ENCODE peak calls at places on chromosomes 2 and 18, in four cellular contexts. H, L, O and X are unnamed samples.

GRCh38 chr2:119332953-119333352 is 33.7 kb downstream of the C2orf76 start:
- DNase-seq in O (no peak), L (no peak), H (no peak), X (no peak)

GRCh38 chr2:651961-652373 is 25.2 kb downstream of the TMEM18 start:
- DNase-seq in H (no peak), L (no peak), O (no peak), X (no peak)

GRCh38 chr2:155703917-155704316 is 628.6 kb downstream of the NR4A2 start:
- DNase-seq in O (no peak), L (no peak), H (no peak), X (no peak)

GRCh38 chr18:6057604-6058003 is 162.3 kb upstream of the TMEM200C start:
- DNase-seq in H (no peak), O (no peak), L (no peak), X (peak; percentile 47)

GRCh38 chr2:172552547-172553291 is 3.2 kb upstream of the PDK1 start:
- DNase-seq in L (no peak), O (no peak), H (no peak), X (peak; percentile 84)

GRCh38 chr18:8662574-8663255 is 42.6 kb upstream of the MTCL1 start:
- DNase-seq in O (no peak), H (no peak), L (no peak), X (no peak)

GRCh38 chr18:5196253-5197031 is 615 bp downstream of the AKAIN1 start:
- DNase-seq in H (peak; percentile 74), L (no peak), O (peak; percentile 72), X (no peak)

GRCh38 chr2:107721581-107721980 is 105.1 kb upstream of the RGPD4 start:
- DNase-seq in L (no peak), O (no peak), H (no peak), X (no peak)

GRCh38 chr2:11123856-11124759 is 31.2 kb upstream of the SLC66A3 start:
- DNase-seq in O (peak; percentile 78), H (peak; percentile 91), L (peak; percentile 79), X (peak; percentile 73)

GRCh38 chr18:57122906-57123510 is 23.9 kb upstream of the BOD1L2 start:
- DNase-seq in H (peak; percentile 36), L (no peak), O (no peak), X (no peak)

GRCh38 chr2:29650634-29651097 is 270.7 kb downstream of the ALK start:
- DNase-seq in O (no peak), H (no peak), L (no peak), X (no peak)

GRCh38 chr2:100104718-100105677 is 37.4 kb downstream of the AFF3 start:
- DNase-seq in O (peak; percentile 85), H (peak; percentile 51), L (no peak), X (peak; percentile 52)

GRCh38 chr2:26411419-26411818 is 9.7 kb downstream of the DRC1 start:
- DNase-seq in O (no peak), H (no peak), L (no peak), X (no peak)

GRCh38 chr18:23912356-23912755 is 102.2 kb upstream of the TTC39C start:
- DNase-seq in H (no peak), O (no peak), L (no peak), X (peak; percentile 58)

GRCh38 chr18:74508821-74509225 is 12.7 kb downstream of the CNDP2 start:
- DNase-seq in H (no peak), O (no peak), L (no peak), X (no peak)

GRCh38 chr2:69495008-69495407 is 57.8 kb upstream of the NFU1 start:
- DNase-seq in L (no peak), O (no peak), H (no peak), X (no peak)

GRCh38 chr2:220341014-220341413 is 713.6 kb downstream of the SLC4A3 start:
- DNase-seq in L (no peak), H (no peak), O (no peak), X (no peak)

GRCh38 chr2:31205613-31206012 is 11.7 kb downstream of the CAPN14 start:
- DNase-seq in L (peak; percentile 1), O (no peak), H (no peak), X (no peak)

GRCh38 chr2:9312591-9312990 is 106.0 kb downstream of the ASAP2 start:
- DNase-seq in H (no peak), L (no peak), O (no peak), X (peak; percentile 32)

GRCh38 chr2:62194558-62195420 is 1.1 kb upstream of the B3GNT2 start:
- DNase-seq in O (no peak), L (no peak), H (peak; percentile 55), X (no peak)

GRCh38 chr2:229610871-229611270 is 103.5 kb downstream of the DNER start:
- DNase-seq in O (no peak), L (no peak), H (no peak), X (no peak)

GRCh38 chr2:159209341-159210306 is 76.9 kb downstream of the WDSUB1 start:
- DNase-seq in L (peak; percentile 11), O (no peak), H (no peak), X (no peak)

GRCh38 chr2:199663157-199663556 is 187.8 kb downstream of the FTCDNL1 start:
- DNase-seq in H (peak; percentile 24), L (peak; percentile 28), O (no peak), X (no peak)

GRCh38 chr2:47225061-47225783 is 70.1 kb upstream of the STPG4 start:
- DNase-seq in L (no peak), H (no peak), O (no peak), X (peak; percentile 47)

GRCh38 chr18:13246121-13246520 is 27.6 kb downstream of the LDLRAD4 start:
- DNase-seq in H (no peak), L (no peak), O (no peak), X (no peak)

GRCh38 chr18:68244786-68245185 is 470.1 kb downstream of the TMX3 start:
- DNase-seq in L (no peak), O (no peak), H (no peak), X (peak; percentile 45)

GRCh38 chr2:43026451-43027102 is 199.8 kb downstream of the ZFP36L2 start:
- DNase-seq in O (no peak), H (no peak), L (no peak), X (no peak)

GRCh38 chr2:170813611-170814550 is 2.8 kb upstream of the GAD1 start:
- DNase-seq in O (peak; percentile 94), H (peak; percentile 95), L (peak; percentile 39), X (peak; percentile 77)

GRCh38 chr2:11054783-11055751 is 100.2 kb upstream of the SLC66A3 start:
- DNase-seq in O (no peak), L (no peak), H (no peak), X (no peak)

GRCh38 chr2:65292461-65293127 is 65.0 kb downstream of the ACTR2 start:
- DNase-seq in L (no peak), O (no peak), H (peak; percentile 16), X (no peak)

GRCh38 chr2:2639251-2640139 is 308.4 kb upstream of the MYT1L start:
- DNase-seq in H (no peak), O (no peak), L (no peak), X (no peak)

GRCh38 chr2:12303181-12304030 is 413.3 kb upstream of the TRIB2 start:
- DNase-seq in H (no peak), O (no peak), L (no peak), X (peak; percentile 37)

GRCh38 chr2:56334622-56335021 is 150.8 kb downstream of the CCDC85A start:
- DNase-seq in O (no peak), L (no peak), H (no peak), X (peak; percentile 64)

GRCh38 chr2:157216421-157216965 is 41.0 kb upstream of the GALNT5 start:
- DNase-seq in L (no peak), O (no peak), H (no peak), X (no peak)

GRCh38 chr2:118046628-118047210 is 32.8 kb upstream of the CCDC93 start:
- DNase-seq in O (peak; percentile 43), L (peak; percentile 65), H (peak; percentile 74), X (peak; percentile 81)

GRCh38 chr18:11970466-11971220 is 10.7 kb upstream of the IMPA2 start:
- DNase-seq in H (no peak), L (no peak), O (no peak), X (no peak)

GRCh38 chr2:178295115-178295514 is 100.8 kb downstream of the OSBPL6 start:
- DNase-seq in H (no peak), O (no peak), L (no peak), X (no peak)

GRCh38 chr2:172082944-172083718 is 2.2 kb upstream of the DLX1 start:
- DNase-seq in H (peak; percentile 70), L (no peak), O (peak; percentile 63), X (peak; percentile 38)

GRCh38 chr18:31892936-31893335 is 50.0 kb downstream of the TRAPPC8 start:
- DNase-seq in O (no peak), H (no peak), L (no peak), X (no peak)

GRCh38 chr2:174338155-174338495 is 3.4 kb downstream of the SP9 start:
- DNase-seq in O (no peak), L (no peak), H (no peak), X (no peak)

GRCh38 chr2:174339971-174340399 is 5.2 kb downstream of the SP9 start:
- DNase-seq in L (no peak), O (peak; percentile 67), H (peak; percentile 53), X (no peak)

GRCh38 chr2:174337337-174338154 is 2.8 kb downstream of the SP9 start:
- DNase-seq in L (peak; percentile 43), H (peak; percentile 76), O (peak; percentile 85), X (no peak)

GRCh38 chr2:174339571-174339966 is 4.8 kb downstream of the SP9 start:
- DNase-seq in L (no peak), H (no peak), O (no peak), X (no peak)

GRCh38 chr2:174338626-174339570 is 4.1 kb downstream of the SP9 start:
- DNase-seq in O (peak; percentile 79), L (no peak), H (peak; percentile 87), X (no peak)
- TF ChIP-seq EZH2 in O (no peak), L (no peak), H (no peak), X (no peak)

DNA sequence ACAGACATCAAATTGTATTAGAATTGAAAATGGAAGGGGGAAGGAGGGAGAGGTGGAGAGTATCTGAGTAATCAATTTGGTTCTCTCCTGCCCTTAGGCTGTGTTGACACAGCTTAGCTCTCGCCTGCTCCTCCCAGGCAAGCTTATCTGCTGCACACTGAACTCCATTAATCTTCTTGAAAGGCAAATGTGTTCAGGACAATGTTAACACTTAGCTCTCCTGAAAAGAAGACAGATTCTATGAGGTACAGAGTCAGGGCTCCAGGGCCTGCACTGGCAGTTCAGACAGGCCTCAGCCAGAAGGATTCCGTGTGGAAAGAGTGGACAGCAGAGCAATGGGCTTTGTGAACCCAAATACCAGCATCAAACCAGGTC is 430.0 kb upstream of the TNP1 start:
- DNase-seq in L (no peak), H (peak; percentile 16), O (peak; percentile 77), X (peak; percentile 49)
- TF ChIP-seq EZH2phosphoT487 in L (no peak), H (no peak), O (no peak), X (no peak)

GRCh38 chr2:96274355-96275056 is 8.5 kb downstream of the CIAO1 start:
- DNase-seq in O (no peak), L (no peak), H (no peak), X (no peak)
- H3F3A ChIP-seq in O (peaks cover 36% of the 10 kb centered on the region), L (peaks cover 17% of the 10 kb centered on the region), H (peaks cover 23% of the 10 kb centered on the region), X (peaks cover 52% of the 10 kb centered on the region)

GRCh38 chr2:38537937-38538525 is 64.7 kb downstream of the HNRNPLL start:
- DNase-seq in H (no peak), L (no peak), O (no peak), X (no peak)

GRCh38 chr2:38535404-38535744 is 67.4 kb downstream of the HNRNPLL start:
- DNase-seq in L (no peak), H (no peak), O (no peak), X (no peak)

GRCh38 chr2:38533757-38534545 is 68.8 kb downstream of the HNRNPLL start:
- DNase-seq in H (no peak), O (no peak), L (no peak), X (no peak)

GRCh38 chr2:38534746-38535403 is 67.9 kb downstream of the HNRNPLL start:
- DNase-seq in H (no peak), O (no peak), L (no peak), X (no peak)

GRCh38 chr2:38535745-38536506 is 66.8 kb downstream of the HNRNPLL start:
- DNase-seq in H (peak; percentile 92), O (peak; percentile 93), L (peak; percentile 75), X (peak; percentile 87)
- TF ChIP-seq EZH2 in H (no peak), O (no peak), L (no peak), X (no peak)